ENCODE peak calls at places on chromosomes 4 and X, in nine cellular contexts. B is aorta, D is brain microvascular endothelial cell, L is heart right ventricle, G is cardiac muscle cell, C is PC-3, R is breast epithelium, W is uterus, O is adrenal gland. Z is an unnamed sample.

GRCh38 chrX:15451913-15452312 is 41.2 kb downstream of the PIR start:
- DNase-seq in R (no peak), O (peak), G (peak), W (peak), L (peak), D (no peak), C (no peak), B (no peak), Z (peak)

GRCh38 chrX:108304210-108304609 is 134.0 kb downstream of the COL4A6 start:
- DNase-seq in R (no peak), C (peak), L (no peak), D (no peak), G (peak), O (no peak), W (no peak), B (no peak), Z (no peak)

GRCh38 chrX:1528884-1529203 is 8.1 kb downstream of the P2RY8 start:
- DNase-seq in D (no peak), G (no peak), R (no peak), W (no peak), C (no peak), B (no peak), L (no peak), O (no peak), Z (no peak)

GRCh38 chr4:40471923-40472322 is 136.8 kb downstream of the CHRNA9 start:
- DNase-seq in R (no peak), G (no peak), C (peak), O (no peak), W (no peak), D (no peak), L (no peak), B (no peak), Z (no peak)

GRCh38 chr4:152316969-152317368 is 218.9 kb downstream of the FBXW7 start:
- DNase-seq in C (no peak), B (no peak), R (no peak), L (no peak), D (no peak), W (no peak), G (peak), O (no peak), Z (no peak)

GRCh38 chrX:19361701-19362100 is 18.0 kb downstream of the PDHA1 start:
- DNase-seq in D (no peak), O (no peak), G (no peak), L (no peak), R (no peak), C (no peak), W (no peak), B (no peak), Z (no peak)

GRCh38 chr4:79049840-79050520 is 110.7 kb upstream of the PAQR3 start:
- DNase-seq in G (no peak), O (no peak), R (no peak), D (no peak), B (no peak), C (peak), W (no peak), L (no peak), Z (no peak)

GRCh38 chr4:37767546-37767945 is 58.9 kb upstream of the PGM2 start:
- DNase-seq in L (peak), R (no peak), B (peak), W (peak), D (peak), O (peak), G (peak), C (no peak), Z (peak)

GRCh38 chr4:73662709-73663546 is 42.7 kb upstream of the RASSF6 start:
- DNase-seq in B (no peak), C (peak), G (peak), D (peak), R (no peak), L (no peak), O (no peak), W (no peak), Z (no peak)

GRCh38 chr4:125432078-125432477 is 117.3 kb downstream of the FAT4 start:
- DNase-seq in D (peak), R (no peak), L (no peak), C (no peak), W (no peak), B (no peak), G (peak), O (no peak), Z (peak)

GRCh38 chr4:36187723-36188333 is 56.5 kb downstream of the ARAP2 start:
- DNase-seq in W (no peak), L (no peak), D (peak), O (no peak), R (no peak), B (no peak), C (peak), G (peak), Z (no peak)

GRCh38 chr4:85113706-85114105 is 147.2 kb upstream of the WDFY3 start:
- DNase-seq in W (no peak), C (no peak), D (no peak), G (no peak), O (no peak), L (no peak), B (no peak), R (no peak), Z (no peak)

GRCh38 chr4:81919810-81920209 is 448.1 kb upstream of the RASGEF1B start:
- DNase-seq in L (no peak), G (peak), O (no peak), C (no peak), B (no peak), D (no peak), W (no peak), R (no peak), Z (no peak)

GRCh38 chrX:790780-791360 is 160.3 kb downstream of the SHOX start:
- DNase-seq in L (no peak), R (no peak), W (no peak), B (no peak), G (no peak), D (no peak), O (no peak), C (no peak), Z (no peak)

GRCh38 chr4:46390353-46391058 is 578 bp upstream of the GABRA2 start:
- DNase-seq in C (no peak), B (peak), G (no peak), L (no peak), R (no peak), W (no peak), D (no peak), O (no peak), Z (no peak)

GRCh38 chr4:46387956-46388355 is 2.0 kb downstream of the GABRA2 start:
- DNase-seq in G (no peak), R (no peak), D (no peak), O (no peak), C (no peak), W (no peak), L (no peak), B (no peak), Z (no peak)

GRCh38 chr4:46386570-46386969 is 3.4 kb downstream of the GABRA2 start:
- DNase-seq in C (peak), G (no peak), L (no peak), B (no peak), R (no peak), D (no peak), W (no peak), O (no peak), Z (no peak)

GRCh38 chr4:46389301-46389761 is 597 bp downstream of the GABRA2 start:
- DNase-seq in L (no peak), D (no peak), R (no peak), B (peak), O (no peak), W (no peak), C (no peak), G (peak), Z (no peak)

DNA sequence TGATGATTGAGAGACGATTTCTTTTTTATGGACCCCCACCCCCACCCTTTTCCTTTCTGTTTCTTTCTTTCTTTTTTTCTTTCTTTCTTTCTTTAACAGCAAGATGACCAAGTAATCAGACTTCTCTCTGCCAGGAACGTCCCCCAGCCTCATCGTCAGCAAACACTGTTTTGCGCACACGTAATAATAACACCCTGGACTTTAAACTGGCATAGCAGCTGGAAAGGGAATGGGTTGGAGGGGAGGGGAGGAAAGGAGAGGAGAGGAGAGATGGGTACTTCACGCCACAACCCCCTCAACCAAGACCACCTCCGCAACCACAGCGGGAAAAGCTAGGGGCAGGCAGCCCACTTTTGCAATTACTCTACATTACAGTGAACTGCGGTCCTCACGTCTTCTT is 1.1 kb downstream of the GABRA2 start:
- DNase-seq in L (no peak), W (no peak), R (no peak), O (no peak), D (no peak), C (no peak), B (no peak), G (no peak), Z (no peak)
- H3K4me3 ChIP-seq in L (peak), W (no peak), R (peak), O (no peak), D (no peak), C (no peak), B (peak), G (peak), Z (peak)

GRCh38 chr4:160887668-160888067 is 1276.1 kb downstream of the FSTL5 start:
- DNase-seq in W (no peak), L (no peak), G (no peak), D (no peak), C (no peak), O (no peak), B (no peak), R (no peak), Z (no peak)
- H3K27ac ChIP-seq in W (no peak), L (no peak), G (no peak), D (no peak), C (no peak), O (no peak), B (no peak), R (no peak), Z (no peak)

DNA sequence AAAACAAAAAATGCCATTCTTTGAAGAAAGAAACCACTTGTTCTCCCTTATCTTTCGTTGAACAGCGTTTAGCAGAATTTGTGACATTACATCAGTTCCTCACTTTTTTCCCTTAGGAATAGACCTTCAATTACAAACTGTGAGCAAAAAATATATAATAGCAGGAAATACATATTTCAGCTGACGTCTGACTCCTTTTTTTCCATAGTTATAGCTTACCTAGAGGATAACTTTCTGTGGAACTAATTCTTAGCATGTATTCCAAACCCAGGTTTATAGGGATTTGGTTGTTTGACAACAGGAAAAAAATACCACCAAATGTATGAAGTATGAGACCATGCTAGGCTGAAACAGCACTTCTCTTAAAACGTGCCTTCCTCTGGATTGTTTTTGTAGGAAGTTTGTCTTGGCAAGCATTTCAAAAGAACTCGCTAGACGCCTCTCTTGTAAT is 2.0 kb upstream of the LIMCH1 start:
- DNase-seq in R (no peak), G (peak), L (no peak), C (no peak), O (no peak), D (no peak), B (no peak), W (no peak), Z (no peak)
- H3K4me3 ChIP-seq in R (no peak), G (no peak), L (no peak), C (no peak), O (no peak), D (no peak), B (no peak), W (no peak), Z (no peak)

GRCh38 chr4:158826057-158826456 is 57.2 kb downstream of the FNIP2 start:
- DNase-seq in C (no peak), W (no peak), O (no peak), R (no peak), L (no peak), D (no peak), B (no peak), G (no peak), Z (no peak)
- H3K27ac ChIP-seq in C (peak), W (no peak), O (no peak), R (peak), L (peak), D (no peak), B (no peak), G (peak), Z (peak)

DNA sequence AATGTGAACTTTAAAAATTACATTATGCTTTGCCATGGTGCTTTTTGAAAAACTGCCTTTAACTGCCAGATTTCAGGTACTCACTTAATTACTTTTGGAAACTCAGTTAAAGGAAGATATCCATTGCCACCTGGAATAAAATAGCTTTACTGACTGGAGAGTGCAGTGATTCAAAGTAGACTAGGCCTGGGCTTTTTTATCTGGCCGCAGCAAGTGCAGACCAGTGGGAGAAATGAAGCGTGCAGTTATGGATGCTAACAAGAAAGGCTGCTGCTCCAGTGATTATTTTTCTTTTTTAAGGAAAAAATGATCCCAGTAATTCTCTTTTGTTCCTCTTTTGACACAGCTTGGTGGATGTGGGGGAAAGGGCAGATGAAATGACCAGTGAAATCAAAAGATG is 1.3 kb downstream of the SCARB2 start:
- DNase-seq in W (no peak), O (no peak), D (peak), C (no peak), B (no peak), L (no peak), R (no peak), G (no peak), Z (no peak)
- H3K4me3 ChIP-seq in W (peak), O (peak), D (peak), C (peak), B (peak), L (peak), R (peak), G (peak), Z (peak)

DNA sequence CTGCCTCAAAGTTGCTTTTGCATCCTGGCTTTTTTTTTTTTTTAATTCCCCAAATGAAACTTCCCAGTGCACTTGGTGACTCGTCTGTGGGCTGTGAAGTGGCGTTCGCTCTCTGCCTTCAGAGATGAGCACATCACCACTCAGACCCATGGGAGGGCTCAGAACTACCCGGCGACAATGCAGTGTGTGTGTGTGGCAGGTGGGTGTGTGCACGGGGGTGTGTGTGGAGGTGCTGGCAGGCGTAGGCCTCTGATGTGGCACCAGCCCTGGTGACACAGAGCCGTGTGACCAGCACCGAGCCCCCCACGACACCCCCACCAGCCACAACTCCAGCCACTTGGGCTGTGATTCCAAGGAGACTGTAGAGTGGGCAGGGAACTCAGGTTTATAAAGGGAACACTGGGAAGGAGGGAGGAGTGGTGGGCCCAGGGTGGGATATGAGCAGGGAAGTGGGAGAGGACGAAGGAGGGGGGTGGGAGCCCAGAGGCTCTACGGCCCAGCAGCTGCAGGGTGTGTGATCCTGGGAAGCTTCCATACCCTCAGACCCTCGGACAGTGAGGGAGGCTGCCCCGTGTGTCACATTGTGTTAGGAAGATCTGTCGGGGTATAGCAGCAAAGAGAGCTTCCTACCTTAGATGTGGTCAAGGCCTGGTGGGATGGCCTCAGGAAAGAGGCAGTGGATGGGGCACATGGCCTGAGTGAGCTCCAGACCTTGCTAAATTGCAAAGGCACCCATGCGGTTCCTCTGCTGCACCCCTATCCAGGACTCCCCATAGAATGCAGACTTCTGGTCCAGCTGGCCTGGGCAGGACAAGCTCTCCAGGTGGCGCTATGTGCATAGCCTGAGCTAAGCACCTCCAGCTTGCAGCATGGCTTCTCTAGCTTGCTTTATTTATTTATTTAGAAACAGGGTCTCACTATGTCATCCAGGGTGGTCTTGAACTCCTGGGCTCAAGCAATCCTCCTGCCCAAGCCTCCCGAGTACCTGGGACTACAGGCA is 5.8 kb upstream of the WFS1 start:
- DNase-seq in W (peak), R (no peak), C (peak), G (peak), B (peak), L (peak), D (peak), O (peak), Z (no peak)
- H3K27ac ChIP-seq in W (no peak), R (no peak), C (no peak), G (no peak), B (no peak), L (no peak), D (no peak), O (no peak), Z (no peak)

GRCh38 chr4:52173470-52174055 is 122.5 kb downstream of the SPATA18 start:
- DNase-seq in C (no peak), B (peak), L (peak), W (no peak), G (peak), R (no peak), O (peak), D (no peak), Z (peak)
- H3K4me3 ChIP-seq in C (no peak), B (no peak), L (no peak), W (no peak), G (no peak), R (no peak), O (no peak), D (no peak), Z (no peak)

DNA sequence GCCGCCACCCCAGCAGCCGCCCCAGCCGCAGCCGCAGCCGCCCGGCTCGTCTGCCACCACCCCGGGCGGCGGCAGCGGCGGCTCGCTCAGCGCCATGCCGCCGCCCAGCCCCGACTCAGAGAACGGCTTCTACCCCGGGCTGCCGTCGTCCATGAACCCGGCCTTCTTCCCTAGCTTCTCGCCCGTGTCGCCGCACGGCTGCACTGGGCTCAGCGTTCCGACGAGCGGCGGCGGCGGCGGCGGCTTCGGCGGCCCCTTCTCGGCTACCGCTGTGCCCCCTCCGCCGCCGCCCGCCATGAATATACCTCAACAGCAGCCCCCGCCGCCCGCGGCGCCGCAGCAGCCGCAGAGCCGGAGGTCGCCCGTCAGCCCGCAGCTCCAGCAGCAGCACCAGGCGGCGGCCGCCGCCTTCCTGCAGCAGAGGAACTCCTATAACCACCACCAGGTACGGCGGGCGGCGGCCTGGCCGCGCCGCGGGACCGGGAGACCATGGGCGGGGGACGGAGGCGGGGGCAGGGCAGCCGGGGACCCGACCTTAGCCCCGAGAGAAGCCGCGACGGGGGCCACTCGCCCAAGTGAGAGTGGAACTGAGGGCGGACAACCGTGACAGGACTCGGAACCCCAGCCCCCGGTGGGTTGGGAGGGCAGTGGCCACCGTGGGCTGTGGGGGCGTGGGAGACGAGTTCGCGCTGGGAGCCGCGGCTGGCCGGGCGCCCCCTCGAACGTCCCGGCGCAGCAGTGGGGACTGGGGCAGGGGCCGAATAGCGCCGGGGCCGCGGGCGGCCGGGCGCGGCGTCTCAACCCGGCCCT is 1.8 kb downstream of the CPEB2 start:
- DNase-seq in W (peak), B (peak), R (no peak), O (peak), C (peak), G (peak), L (peak), D (no peak), Z (peak)
- H3K27ac ChIP-seq in W (peak), B (peak), R (peak), O (peak), C (peak), G (peak), L (peak), D (peak), Z (peak)

DNA sequence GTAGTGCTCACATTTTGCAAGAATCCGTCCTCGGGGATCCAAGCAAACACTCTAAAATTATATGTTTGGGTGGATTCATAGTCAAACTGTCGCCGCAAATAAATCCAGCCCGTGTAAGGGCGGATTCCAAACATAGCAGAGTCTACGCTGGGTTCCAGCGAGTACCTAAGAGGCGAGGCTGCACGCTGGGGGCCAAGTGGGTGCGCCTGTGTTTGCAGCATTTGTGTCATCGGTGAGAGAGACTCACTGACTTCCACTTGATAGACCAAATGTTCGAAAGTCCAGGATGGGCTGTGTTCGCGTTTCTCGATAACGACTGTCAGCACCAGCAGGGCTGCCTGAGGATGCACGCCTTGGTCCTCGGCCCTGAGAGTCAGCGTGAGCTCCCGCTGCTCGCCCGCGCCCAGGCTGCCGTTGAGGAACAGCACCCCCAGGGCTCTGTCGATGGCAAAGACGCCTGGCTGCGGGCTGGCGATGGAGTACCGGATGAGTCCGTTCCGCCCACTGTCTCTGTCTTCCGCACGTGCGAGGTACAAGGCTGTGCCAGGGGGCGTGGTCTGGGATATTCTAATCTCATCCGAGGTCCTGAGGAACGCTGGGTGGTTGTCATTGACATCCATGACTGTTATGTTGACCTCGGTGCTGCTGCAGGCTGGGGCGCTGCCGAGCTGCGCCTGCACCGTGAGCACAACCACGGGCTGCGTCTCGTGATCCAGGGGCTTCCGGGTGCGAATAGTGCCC is 158.7 kb downstream of the DCHS2 start:
- DNase-seq in O (peak), W (no peak), B (peak), R (no peak), G (peak), C (no peak), D (peak), L (peak), Z (peak)
- H3K4me3 ChIP-seq in O (peak), W (no peak), B (peak), R (peak), G (peak), C (no peak), D (peak), L (peak), Z (no peak)

Z was measured in right cardiac atrium.